ENCODE peak calls at places on chromosome 1, in seven cellular contexts. P is AG09309, B is GM12865, O is AG04450, A is MM.1S, M is psoas muscle, U is cardiac fibroblast. I is an unnamed sample.

GRCh38 chr1:40308036-40308727 is 8.9 kb downstream of the COL9A2 start:
- DNase-seq in A (no peak), P (no peak), U (peak; percentile 46), O (no peak), M (no peak), B (no peak), I (no peak)

GRCh38 chr1:205535096-205535495 is 30.6 kb downstream of the CDK18 start:
- DNase-seq in M (peak; percentile 26), A (no peak), O (no peak), U (no peak), B (no peak), P (no peak), I (no peak)

GRCh38 chr1:9593492-9594465 is 5.1 kb downstream of the TMEM201 start:
- DNase-seq in M (peak; percentile 83), U (peak; percentile 79), A (no peak), B (peak; percentile 81), O (no peak), P (no peak), I (peak; percentile 90)

GRCh38 chr1:43691871-43692815 is 15.2 kb upstream of the ST3GAL3 start:
- DNase-seq in O (no peak), M (no peak), B (no peak), P (no peak), U (no peak), A (no peak), I (no peak)

GRCh38 chr1:187631381-187631675 is 802.6 kb downstream of the PLA2G4A start:
- DNase-seq in A (no peak), B (no peak), O (no peak), P (no peak), M (no peak), U (no peak), I (no peak)

GRCh38 chr1:17922833-17923232 is 167.7 kb downstream of the ACTL8 start:
- DNase-seq in O (no peak), M (no peak), B (peak; percentile 45), P (no peak), U (peak; percentile 28), A (no peak), I (peak; percentile 56)

GRCh38 chr1:39671793-39672550 is at the start of gene NT5C1A:
- DNase-seq in B (peak; percentile 45), P (no peak), A (peak; percentile 41), U (no peak), M (peak; percentile 81), O (no peak), I (peak; percentile 70)

GRCh38 chr1:19042675-19043578 is 86.5 kb upstream of the IFFO2 start:
- DNase-seq in P (no peak), O (no peak), M (no peak), U (no peak), A (no peak), B (no peak), I (no peak)

GRCh38 chr1:99691175-99691574 is 45.3 kb downstream of the PALMD start:
- DNase-seq in P (no peak), A (no peak), O (no peak), B (no peak), M (no peak), U (peak; percentile 84), I (no peak)

GRCh38 chr1:209988706-209989105 is 50.7 kb downstream of the SYT14 start:
- DNase-seq in U (no peak), P (no peak), O (no peak), A (no peak), B (no peak), M (no peak), I (no peak)

GRCh38 chr1:105838071-105838470 is 1218.4 kb upstream of the PRMT6 start:
- DNase-seq in M (no peak), P (no peak), O (no peak), A (no peak), B (no peak), U (no peak), I (no peak)

GRCh38 chr1:24847995-24848857 is 81.8 kb downstream of the RUNX3 start:
- DNase-seq in O (peak; percentile 77), M (peak; percentile 95), U (peak; percentile 95), B (peak; percentile 97), A (peak; percentile 81), P (peak; percentile 49), I (peak; percentile 88)

GRCh38 chr1:40299366-40300248 is 17.5 kb downstream of the COL9A2 start:
- DNase-seq in U (peak; percentile 40), A (no peak), P (no peak), M (no peak), O (no peak), B (no peak), I (no peak)

GRCh38 chr1:42743302-42744029 is 3.4 kb upstream of the CLDN19 start:
- DNase-seq in M (peak; percentile 27), O (no peak), P (no peak), A (no peak), B (no peak), U (no peak), I (no peak)

GRCh38 chr1:17112076-17112475 is 7.2 kb downstream of the PADI2 start:
- DNase-seq in A (no peak), O (no peak), U (no peak), M (no peak), P (no peak), B (no peak), I (no peak)

GRCh38 chr1:204997616-204998015 is 45.4 kb upstream of the CNTN2 start:
- DNase-seq in U (peak; percentile 35), B (no peak), M (no peak), O (no peak), A (no peak), P (no peak), I (no peak)

GRCh38 chr1:209653915-209654351 is 1.7 kb upstream of the LAMB3 start:
- DNase-seq in O (no peak), M (no peak), U (no peak), P (no peak), B (no peak), A (no peak), I (no peak)

GRCh38 chr1:98051065-98051675 is 130.3 kb upstream of the DPYD start:
- DNase-seq in P (no peak), U (peak; percentile 87), M (peak; percentile 63), A (peak; percentile 53), O (no peak), B (peak; percentile 74), I (peak; percentile 69)

GRCh38 chr1:26799479-26800133 is 11.9 kb downstream of the PIGV start:
- DNase-seq in O (no peak), B (no peak), M (peak; percentile 83), U (peak; percentile 96), A (no peak), P (no peak), I (no peak)

GRCh38 chr1:6183520-6183989 is 3.4 kb upstream of the CHD5 start:
- DNase-seq in B (no peak), P (no peak), A (no peak), O (no peak), M (no peak), U (no peak), I (peak; percentile 22)

GRCh38 chr1:218380125-218380977 is 35.2 kb downstream of the TGFB2 start:
- DNase-seq in U (peak; percentile 76), A (no peak), P (peak; percentile 87), B (no peak), M (no peak), O (peak; percentile 72), I (no peak)

GRCh38 chr1:32876341-32877210 is 5.9 kb upstream of the FNDC5 start:
- DNase-seq in P (no peak), U (peak; percentile 64), B (peak; percentile 61), M (peak; percentile 80), O (no peak), A (peak; percentile 55), I (peak; percentile 85)

GRCh38 chr1:18783705-18784522 is 75.5 kb downstream of the TAS1R2 start:
- DNase-seq in M (no peak), O (no peak), B (no peak), P (no peak), A (no peak), U (no peak), I (no peak)

GRCh38 chr1:150102986-150103385 is 35.4 kb downstream of the VPS45 start:
- DNase-seq in M (no peak), O (no peak), P (no peak), U (no peak), A (no peak), B (no peak), I (no peak)

GRCh38 chr1:182761396-182762395 is 27.9 kb upstream of the NPL start:
- DNase-seq in O (no peak), U (no peak), P (no peak), B (peak; percentile 35), M (no peak), A (no peak), I (no peak)

GRCh38 chr1:202205523-202206190 is 12.1 kb downstream of the LGR6 start:
- DNase-seq in A (no peak), M (no peak), U (peak; percentile 15), O (no peak), P (no peak), B (no peak), I (no peak)

GRCh38 chr1:64743954-64744491 is 852 bp upstream of the RAVER2 start:
- DNase-seq in U (no peak), B (no peak), O (no peak), A (no peak), P (no peak), M (no peak), I (no peak)

GRCh38 chr1:30762931-30763653 is 5.5 kb upstream of the LAPTM5 start:
- DNase-seq in B (no peak), A (no peak), U (no peak), P (no peak), O (no peak), M (no peak), I (no peak)

GRCh38 chr1:23417570-23417969 is 7.0 kb downstream of the TCEA3 start:
- DNase-seq in B (no peak), M (peak; percentile 75), P (no peak), O (no peak), A (no peak), U (no peak), I (no peak)

GRCh38 chr1:147225193-147225730 is at the start of gene FMO5:
- DNase-seq in O (peak; percentile 45), A (peak; percentile 73), U (peak; percentile 76), P (no peak), M (peak; percentile 83), B (peak; percentile 74), I (peak; percentile 58)

GRCh38 chr1:229885568-229886495 is 181.2 kb upstream of the GALNT2 start:
- DNase-seq in M (no peak), A (no peak), P (no peak), O (no peak), U (no peak), B (no peak), I (no peak)
- TF ChIP-seq CTCF in M (no peak), A (no peak), P (no peak), O (no peak), U (no peak), B (no peak), I (no peak)

GRCh38 chr1:4060850-4061249 is 160.8 kb upstream of the C1orf174 start:
- DNase-seq in A (no peak), U (no peak), P (no peak), B (no peak), M (no peak), O (no peak), I (no peak)
- TF ChIP-seq CTCF in A (no peak), U (no peak), P (no peak), B (peak; percentile 10), M (no peak), O (no peak), I (no peak)

GRCh38 chr1:172778461-172779455 is 119.9 kb downstream of the FASLG start:
- DNase-seq in U (no peak), M (no peak), P (no peak), O (no peak), B (peak; percentile 77), A (peak; percentile 81), I (peak; percentile 28)
- TF ChIP-seq CTCF in U (peak; percentile 14), M (no peak), P (peak; percentile 18), O (peak; percentile 28), B (peak; percentile 24), A (peak; percentile 72), I (peak; percentile 48)

GRCh38 chr1:193786996-193787546 is 600.7 kb upstream of the B3GALT2 start:
- DNase-seq in B (no peak), P (no peak), A (no peak), M (no peak), O (no peak), U (no peak), I (no peak)
- TF ChIP-seq CTCF in B (no peak), P (no peak), A (no peak), M (no peak), O (no peak), U (no peak), I (no peak)

I was measured in GM13977.